ENCODE peak calls at places on chromosomes 7 and 10, in five cellular contexts. B is stimulated activated CD8-positive, alpha-beta memory T cell treated with anti-CD3 and anti-CD28 coated beads, Interleukin-7, amount 100 ng/mL, for 1 hour; R is stomach; J is pons; I is GM12865. N is an unnamed sample.

GRCh38 chr7:158710651-158711102 is 6.1 kb upstream of the NCAPG2 start:
- DNase-seq in J (peak), R (no peak), B (no peak), I (peak), N (no peak)

GRCh38 chr10:15015451-15015850 is 28.3 kb upstream of the OLAH start:
- DNase-seq in J (no peak), I (no peak), R (no peak), B (no peak), N (peak)

GRCh38 chr7:114502454-114503254 is 88.0 kb downstream of the FOXP2 start:
- DNase-seq in J (no peak), B (no peak), I (no peak), R (no peak), N (no peak)

GRCh38 chr10:77267703-77268630 is 369.6 kb downstream of the KCNMA1 start:
- DNase-seq in J (no peak), R (no peak), I (no peak), B (no peak), N (no peak)

GRCh38 chr10:28734940-28735759 is 57.8 kb downstream of the BAMBI start:
- DNase-seq in R (no peak), J (no peak), B (no peak), I (peak), N (no peak)

GRCh38 chr10:127034224-127034623 is 129.0 kb downstream of the DOCK1 start:
- DNase-seq in R (no peak), I (no peak), B (no peak), J (no peak), N (no peak)

GRCh38 chr7:37977243-37977642 is 56.8 kb downstream of the EPDR1 start:
- DNase-seq in J (no peak), I (no peak), R (no peak), B (no peak), N (no peak)

GRCh38 chr7:28355553-28356319 is 56.6 kb upstream of the CREB5 start:
- DNase-seq in J (no peak), B (no peak), R (no peak), I (no peak), N (no peak)

GRCh38 chr10:14414901-14415300 is 84.2 kb upstream of the FRMD4A start:
- DNase-seq in J (no peak), R (no peak), I (no peak), B (no peak), N (no peak)

GRCh38 chr7:79093421-79093820 is 360.0 kb downstream of the MAGI2 start:
- DNase-seq in I (no peak), R (no peak), J (no peak), B (no peak), N (no peak)

GRCh38 chr10:33722067-33722466 is 387.6 kb upstream of the NRP1 start:
- DNase-seq in B (no peak), I (no peak), J (no peak), R (no peak), N (no peak)

GRCh38 chr7:138979226-138979979 is 1.8 kb downstream of the KIAA1549 start:
- DNase-seq in I (peak), B (no peak), J (no peak), R (no peak), N (no peak)

GRCh38 chr10:117342638-117343037 is 32.6 kb downstream of the PDZD8 start:
- DNase-seq in I (no peak), R (no peak), B (no peak), J (no peak), N (no peak)

GRCh38 chr7:131633342-131633843 is 77.0 kb upstream of the PODXL start:
- DNase-seq in B (no peak), R (no peak), J (no peak), I (peak), N (no peak)

GRCh38 chr10:132510174-132510611 is 27.4 kb upstream of the INPP5A start:
- DNase-seq in R (no peak), J (no peak), I (no peak), B (no peak), N (no peak)

GRCh38 chr7:156751319-156751718 is 110.7 kb downstream of the RNF32 start:
- DNase-seq in B (no peak), R (no peak), J (peak), I (peak), N (no peak)

GRCh38 chr10:103479135-103479534 is at the start of gene CALHM3:
- DNase-seq in B (no peak), R (peak), J (no peak), I (no peak), N (no peak)

GRCh38 chr7:130939285-130940095 is 205.5 kb upstream of the KLF14 start:
- DNase-seq in J (no peak), I (no peak), B (no peak), R (no peak), N (no peak)

GRCh38 chr10:52212062-52212461 is 102.0 kb upstream of the DKK1 start:
- DNase-seq in B (no peak), I (no peak), J (no peak), R (no peak), N (no peak)

GRCh38 chr7:132422502-132423101 is 153.7 kb downstream of the PLXNA4 start:
- DNase-seq in I (no peak), J (no peak), R (no peak), B (no peak), N (no peak)

GRCh38 chr7:93997868-93998267 is 6.3 kb downstream of the BET1 start:
- DNase-seq in R (no peak), B (no peak), J (no peak), I (no peak), N (no peak)

GRCh38 chr10:87837445-87837844 is 19.4 kb upstream of the ATAD1 start:
- DNase-seq in B (no peak), I (peak), J (peak), R (no peak), N (peak)

GRCh38 chr7:76089865-76090495 is 42.1 kb downstream of the MDH2 start:
- DNase-seq in J (no peak), I (no peak), R (peak), B (no peak), N (no peak)

GRCh38 chr10:121324678-121325213 is 273.5 kb downstream of the FGFR2 start:
- DNase-seq in R (no peak), B (no peak), J (no peak), I (no peak), N (no peak)

GRCh38 chr7:132932321-132933075 is 149.4 kb downstream of the CHCHD3 start:
- DNase-seq in B (no peak), R (no peak), J (no peak), I (no peak), N (no peak)

GRCh38 chr7:152025937-152026890 is 740 bp downstream of the GALNT11 start:
- DNase-seq in B (no peak), R (no peak), I (no peak), J (peak), N (no peak)

GRCh38 chr10:70584366-70584765 is 18.2 kb downstream of the PRF1 start:
- DNase-seq in R (no peak), B (no peak), I (no peak), J (no peak), N (no peak)

GRCh38 chr7:96998765-96999164 is 6.6 kb upstream of the DLX6 start:
- DNase-seq in B (no peak), I (no peak), J (no peak), R (no peak), N (no peak)

GRCh38 chr10:1187855-1188555 is 131.8 kb downstream of the WDR37 start:
- DNase-seq in I (no peak), B (no peak), J (peak), R (no peak), N (peak)

GRCh38 chr7:50676079-50676478 is 106.6 kb downstream of the GRB10 start:
- DNase-seq in I (no peak), J (no peak), R (no peak), B (no peak), N (no peak)

GRCh38 chr7:47941136-47941844 is 7.0 kb downstream of the PKD1L1 start:
- DNase-seq in I (no peak), R (no peak), J (no peak), B (no peak), N (no peak)

GRCh38 chr7:104196161-104196560 is 11.7 kb downstream of the ORC5 start:
- DNase-seq in I (no peak), B (no peak), R (no peak), J (no peak), N (no peak)

GRCh38 chr7:112790651-112790973 is 419 bp upstream of the TMEM168 start:
- DNase-seq in B (no peak), J (peak), I (peak), R (no peak), N (peak)

GRCh38 chr10:10605551-10606081 is 412.1 kb upstream of the CELF2 start:
- DNase-seq in B (no peak), I (no peak), J (no peak), R (no peak), N (no peak)

GRCh38 chr10:132305654-132306340 is 2.0 kb downstream of the STK32C start:
- DNase-seq in J (no peak), R (no peak), I (no peak), B (no peak), N (no peak)

GRCh38 chr10:103658049-103658577 is 164.6 kb downstream of the NEURL1 start:
- DNase-seq in R (no peak), I (no peak), J (no peak), B (no peak), N (no peak)

GRCh38 chr7:35036361-35037171 is 719 bp downstream of the DPY19L1 start:
- DNase-seq in J (peak), I (peak), R (peak), B (no peak), N (peak)

GRCh38 chr7:139940866-139941265 is 111.8 kb downstream of the TBXAS1 start:
- DNase-seq in B (no peak), J (no peak), R (no peak), I (no peak), N (no peak)

N was measured in midbrain.